ENCODE peak calls at places on chromosome 1, in seven cellular contexts. X is right cardiac atrium; I is DND-41; E is CD8-positive, alpha-beta T cell; O is right atrium auricular region; C is mammary epithelial cell; G is brain microvascular endothelial cell. J is an unnamed sample.
A peak's percentile ranks its signal among the peaks of the same experiment; 100 is the strongest.

GRCh38 chr1:223199094-223199647 is 56.1 kb upstream of the TLR5 start:
- DNase-seq in X (no peak), E (no peak), G (no peak), O (no peak), C (peak; percentile 46), I (no peak), J (no peak)

GRCh38 chr1:98059616-98060015 is 138.8 kb upstream of the DPYD start:
- DNase-seq in E (no peak), G (no peak), I (no peak), O (no peak), X (no peak), C (no peak), J (no peak)

GRCh38 chr1:29161977-29162376 is 19.7 kb downstream of the SRSF4 start:
- DNase-seq in I (no peak), G (no peak), X (no peak), E (no peak), O (no peak), C (no peak), J (no peak)

GRCh38 chr1:66434096-66434495 is 99.9 kb upstream of the SGIP1 start:
- DNase-seq in C (peak; percentile 27), I (no peak), E (no peak), G (no peak), O (no peak), X (no peak), J (no peak)

GRCh38 chr1:51738681-51739080 is 121.8 kb downstream of the OSBPL9 start:
- DNase-seq in G (no peak), E (no peak), X (no peak), C (no peak), O (no peak), I (no peak), J (no peak)

GRCh38 chr1:31739281-31739853 is 24.8 kb downstream of the ADGRB2 start:
- DNase-seq in E (no peak), O (no peak), X (peak; percentile 28), G (no peak), C (no peak), I (peak; percentile 48), J (no peak)

GRCh38 chr1:222306011-222306410 is 241.9 kb downstream of the HHIPL2 start:
- DNase-seq in X (no peak), E (no peak), I (no peak), O (no peak), G (no peak), C (no peak), J (no peak)

GRCh38 chr1:113536182-113536780 is 146.0 kb downstream of the MAGI3 start:
- DNase-seq in O (no peak), E (no peak), X (no peak), I (no peak), C (peak; percentile 20), G (no peak), J (no peak)

GRCh38 chr1:225711236-225711937 is 58.5 kb upstream of the ENAH start:
- DNase-seq in X (no peak), I (no peak), O (no peak), E (no peak), C (no peak), G (no peak), J (no peak)

GRCh38 chr1:156886583-156887302 is 6.8 kb upstream of the PEAR1 start:
- DNase-seq in G (no peak), O (no peak), C (no peak), E (no peak), I (no peak), X (peak; percentile 9), J (no peak)

GRCh38 chr1:26034504-26035202 is 11.3 kb downstream of the SLC30A2 start:
- DNase-seq in G (no peak), O (no peak), I (no peak), E (no peak), C (peak; percentile 11), X (no peak), J (no peak)

GRCh38 chr1:84291882-84292655 is 9.4 kb upstream of the SAMD13 start:
- DNase-seq in I (no peak), O (no peak), G (no peak), E (no peak), C (no peak), X (no peak), J (no peak)

GRCh38 chr1:21668232-21669032 is 725 bp downstream of the RAP1GAP start:
- DNase-seq in G (no peak), C (no peak), X (peak; percentile 70), O (no peak), I (no peak), E (no peak), J (no peak)

GRCh38 chr1:211965108-211965805 is 70.1 kb downstream of the INTS7 start:
- DNase-seq in G (no peak), C (no peak), E (no peak), X (no peak), O (no peak), I (no peak), J (no peak)

GRCh38 chr1:51309291-51309690 is 21.1 kb downstream of the TTC39A start:
- DNase-seq in I (no peak), C (no peak), O (no peak), E (no peak), X (no peak), G (no peak), J (no peak)

GRCh38 chr1:156052862-156053769 is 482 bp downstream of the UBQLN4 start:
- DNase-seq in C (peak; percentile 64), O (peak; percentile 60), X (peak; percentile 87), E (peak; percentile 79), G (peak; percentile 66), I (peak; percentile 84), J (peak; percentile 63)

GRCh38 chr1:116287341-116288200 is 85.5 kb upstream of the ATP1A1 start:
- DNase-seq in X (no peak), G (no peak), O (no peak), C (no peak), E (no peak), I (no peak), J (no peak)

GRCh38 chr1:112520166-112520565 is 11.4 kb downstream of the WNT2B start:
- DNase-seq in X (no peak), C (no peak), I (no peak), E (no peak), G (no peak), O (no peak), J (no peak)

GRCh38 chr1:197224160-197224559 is 43.9 kb upstream of the CRB1 start:
- DNase-seq in C (no peak), G (no peak), X (no peak), O (no peak), E (no peak), I (no peak), J (no peak)

GRCh38 chr1:20472860-20473711 is 12.9 kb downstream of the CAMK2N1 start:
- DNase-seq in X (peak; percentile 86), I (no peak), C (no peak), O (no peak), E (no peak), G (no peak), J (no peak)

GRCh38 chr1:156931553-156931952 is 11.1 kb downstream of the LRRC71 start:
- DNase-seq in E (no peak), C (no peak), I (no peak), X (no peak), G (no peak), O (no peak), J (no peak)

GRCh38 chr1:178196631-178197030 is 102.7 kb downstream of the RASAL2 start:
- DNase-seq in C (peak; percentile 51), O (no peak), E (no peak), I (no peak), X (no peak), G (no peak), J (no peak)

GRCh38 chr1:63112155-63112914 is 210.0 kb upstream of the FOXD3 start:
- DNase-seq in I (no peak), E (no peak), G (peak; percentile 84), C (peak; percentile 92), X (no peak), O (no peak), J (no peak)

GRCh38 chr1:62589321-62589720 is 8.0 kb upstream of the ANGPTL3 start:
- DNase-seq in O (no peak), I (no peak), C (no peak), G (peak; percentile 65), X (no peak), E (no peak), J (no peak)

GRCh38 chr1:226874579-226875425 is 4.4 kb downstream of the PSEN2 start:
- DNase-seq in O (peak; percentile 38), I (no peak), E (no peak), G (no peak), X (no peak), C (no peak), J (no peak)

GRCh38 chr1:145961425-145962156 is 2.8 kb downstream of the ANKRD34A start:
- DNase-seq in O (peak; percentile 62), I (peak; percentile 33), X (peak; percentile 79), C (no peak), G (no peak), E (peak; percentile 47), J (no peak)

GRCh38 chr1:164921493-164921892 is 362.5 kb downstream of the PBX1 start:
- DNase-seq in C (no peak), G (no peak), E (no peak), I (no peak), X (no peak), O (no peak), J (no peak)
- H3K27me3 ChIP-seq in C (peaks cover 3% of the 10 kb centered on the region), G (no peaks in the 10 kb centered on the region), E (no peaks in the 10 kb centered on the region), I (no peaks in the 10 kb centered on the region), X (no peaks in the 10 kb centered on the region), O (no peaks in the 10 kb centered on the region), J (no peaks in the 10 kb centered on the region)

GRCh38 chr1:175602186-175602585 is 141.2 kb downstream of the TNR start:
- DNase-seq in X (no peak), O (no peak), I (no peak), E (no peak), C (no peak), G (peak; percentile 55), J (no peak)

GRCh38 chr1:175597206-175597605 is 146.2 kb downstream of the TNR start:
- DNase-seq in C (no peak), E (no peak), I (no peak), X (no peak), O (no peak), G (no peak), J (no peak)

GRCh38 chr1:175600721-175601440 is 142.5 kb downstream of the TNR start:
- DNase-seq in O (no peak), E (no peak), C (no peak), I (no peak), X (no peak), G (no peak), J (no peak)

GRCh38 chr1:175597969-175598765 is 145.2 kb downstream of the TNR start:
- DNase-seq in C (peak; percentile 28), I (no peak), E (no peak), X (no peak), O (no peak), G (peak; percentile 67), J (no peak)

GRCh38 chr1:175599212-175599681 is 144.1 kb downstream of the TNR start:
- DNase-seq in G (no peak), C (no peak), X (peak; percentile 53), O (no peak), E (no peak), I (no peak), J (no peak)
- H3K4me3 ChIP-seq in G (no peak overlapping the region), C (no peak overlapping the region), X (peak overlapping the region; percentile 3), O (peak overlapping the region; percentile 0), E (no peak overlapping the region), I (no peak overlapping the region), J (no peak overlapping the region)

GRCh38 chr1:232966663-232967062 is 16.3 kb downstream of the NTPCR start:
- DNase-seq in C (no peak), O (peak; percentile 55), E (no peak), X (no peak), I (no peak), G (no peak), J (no peak)
- H3K27ac ChIP-seq in C (no peak overlapping the region), O (no peak overlapping the region), E (no peak overlapping the region), X (no peak overlapping the region), I (no peak overlapping the region), G (no peak overlapping the region), J (no peak overlapping the region)

GRCh38 chr1:109869141-109869540 is 41.5 kb upstream of the CSF1 start:
- DNase-seq in O (no peak), X (no peak), I (no peak), G (no peak), C (no peak), E (no peak), J (no peak)
- H3K27me3 ChIP-seq in O (no peaks in the 10 kb centered on the region), X (no peaks in the 10 kb centered on the region), I (no peaks in the 10 kb centered on the region), G (no peaks in the 10 kb centered on the region), C (no peaks in the 10 kb centered on the region), E (no peaks in the 10 kb centered on the region), J (no peaks in the 10 kb centered on the region)

J was measured in naive thymus-derived CD4-positive, alpha-beta T cell.